ENCODE peak calls at places on chromosomes 2 and 18, in nine cellular contexts. J, H, G, L, I, S, B, P and C are unnamed samples.

GRCh38 chr2:233389601-233390125 is 35.4 kb downstream of the DGKD start:
- DNase-seq in B (no peak), J (no peak), I (no peak), G (no peak), H (no peak), L (no peak), P (no peak), S (no peak), C (no peak)

GRCh38 chr2:200447139-200447855 is 62.6 kb downstream of the KCTD18 start:
- DNase-seq in P (no peak), B (no peak), I (peak; percentile 43), H (no peak), L (no peak), S (no peak), G (no peak), J (no peak), C (no peak)

GRCh38 chr18:60413944-60414547 is 41.5 kb upstream of the MC4R start:
- DNase-seq in L (no peak), P (no peak), B (no peak), J (no peak), S (no peak), G (no peak), H (no peak), I (peak; percentile 53), C (no peak)

GRCh38 chr2:179255129-179255528 is 9.5 kb downstream of the SESTD1 start:
- DNase-seq in B (no peak), G (no peak), P (no peak), I (no peak), H (no peak), L (no peak), S (no peak), J (no peak), C (no peak)

GRCh38 chr2:24399434-24400206 is 39.3 kb upstream of the ITSN2 start:
- DNase-seq in P (no peak), H (no peak), S (no peak), B (no peak), L (no peak), J (no peak), I (no peak), G (no peak), C (no peak)

GRCh38 chr2:207176245-207176644 is 10.5 kb upstream of the KLF7 start:
- DNase-seq in B (no peak), L (no peak), J (no peak), G (no peak), S (no peak), H (no peak), P (no peak), I (no peak), C (no peak)

GRCh38 chr18:62437520-62438329 is 85.1 kb upstream of the ZCCHC2 start:
- DNase-seq in J (no peak), S (no peak), I (no peak), L (no peak), H (no peak), G (no peak), B (no peak), P (no peak), C (no peak)

GRCh38 chr2:234914371-234915154 is 37.3 kb upstream of the SH3BP4 start:
- DNase-seq in P (no peak), J (no peak), H (no peak), B (no peak), I (no peak), L (no peak), S (no peak), G (no peak), C (no peak)

GRCh38 chr18:24322594-24323136 is 75.0 kb downstream of the OSBPL1A start:
- DNase-seq in J (no peak), L (no peak), I (peak; percentile 7), S (peak; percentile 41), H (no peak), P (no peak), G (no peak), B (no peak), C (no peak)

GRCh38 chr2:36818542-36818941 is 122.0 kb downstream of the VIT start:
- DNase-seq in L (no peak), S (no peak), H (no peak), I (no peak), G (no peak), P (no peak), B (no peak), J (no peak), C (no peak)

GRCh38 chr18:50836521-50836957 is 16.7 kb upstream of the MRO start:
- DNase-seq in I (peak; percentile 85), S (no peak), P (no peak), B (no peak), H (no peak), L (no peak), G (no peak), J (no peak), C (peak; percentile 86)

GRCh38 chr2:158192515-158193234 is 91.0 kb downstream of the UPP2 start:
- DNase-seq in P (no peak), H (no peak), L (no peak), G (no peak), S (no peak), I (no peak), B (no peak), J (no peak), C (no peak)

GRCh38 chr2:121944072-121944829 is 188.8 kb downstream of the TSN start:
- DNase-seq in J (peak; percentile 63), P (no peak), B (no peak), S (peak; percentile 93), I (peak; percentile 85), G (no peak), H (no peak), L (no peak), C (no peak)

GRCh38 chr2:219514196-219514761 is at the start of gene ASIC4:
- DNase-seq in G (no peak), P (peak; percentile 77), S (no peak), I (no peak), J (no peak), H (no peak), L (no peak), B (no peak), C (no peak)

GRCh38 chr2:179129574-179130238 is 79.8 kb upstream of the CCDC141 start:
- DNase-seq in P (no peak), S (no peak), J (no peak), B (no peak), I (peak; percentile 56), L (no peak), G (no peak), H (no peak), C (no peak)

GRCh38 chr2:233453916-233454315 is 99.6 kb downstream of the DGKD start:
- DNase-seq in B (no peak), S (no peak), J (no peak), G (no peak), P (no peak), H (no peak), L (peak; percentile 32), I (no peak), C (no peak)

GRCh38 chr18:54769526-54770464 is 58.5 kb upstream of the RAB27B start:
- DNase-seq in J (no peak), S (no peak), P (no peak), I (peak; percentile 59), G (no peak), H (no peak), L (no peak), B (no peak), C (no peak)

GRCh38 chr2:62266433-62267038 is 70.6 kb downstream of the B3GNT2 start:
- DNase-seq in B (no peak), J (no peak), I (peak; percentile 36), G (no peak), S (peak; percentile 49), H (no peak), P (no peak), L (no peak), C (peak; percentile 32)

GRCh38 chr2:201774546-201774945 is 6.2 kb downstream of the ALS2 start:
- DNase-seq in J (no peak), L (no peak), P (no peak), I (peak; percentile 70), G (no peak), H (no peak), S (no peak), B (no peak), C (no peak)

GRCh38 chr2:164538250-164538866 is 82.9 kb downstream of the GRB14 start:
- DNase-seq in I (peak; percentile 73), P (no peak), J (no peak), S (no peak), L (no peak), H (peak; percentile 5), B (no peak), G (no peak), C (peak; percentile 38)

GRCh38 chr2:109473006-109473380 is 140.8 kb downstream of the SEPTIN10 start:
- DNase-seq in G (no peak), P (no peak), B (no peak), S (no peak), I (no peak), H (no peak), L (peak; percentile 60), J (no peak), C (no peak)

GRCh38 chr18:12474876-12475275 is 67.1 kb downstream of the PRELID3A start:
- DNase-seq in P (no peak), S (no peak), L (no peak), B (no peak), I (no peak), G (no peak), H (no peak), J (no peak), C (no peak)

GRCh38 chr2:152505495-152505906 is 170.5 kb downstream of the FMNL2 start:
- DNase-seq in L (peak; percentile 78), G (no peak), S (no peak), I (no peak), P (peak; percentile 29), B (no peak), H (no peak), J (peak; percentile 76), C (peak; percentile 70)

GRCh38 chr2:62845256-62845655 is 139.7 kb downstream of the EHBP1 start:
- DNase-seq in B (no peak), G (no peak), J (no peak), P (no peak), S (no peak), H (no peak), I (no peak), L (no peak), C (no peak)

GRCh38 chr2:101580528-101580927 is 105.6 kb upstream of the RFX8 start:
- DNase-seq in P (no peak), L (no peak), H (no peak), J (no peak), S (no peak), B (no peak), G (no peak), I (no peak), C (no peak)

GRCh38 chr18:75455249-75456183 is 28.0 kb upstream of the SMIM21 start:
- DNase-seq in H (no peak), L (no peak), J (no peak), G (no peak), B (no peak), S (no peak), I (no peak), P (no peak), C (no peak)

GRCh38 chr2:205563646-205564045 is 118.7 kb upstream of the NRP2 start:
- DNase-seq in G (no peak), B (no peak), P (peak; percentile 30), J (no peak), L (no peak), S (no peak), H (peak; percentile 0), I (peak; percentile 41), C (no peak)

GRCh38 chr2:3759331-3759730 is 56.0 kb downstream of the DCDC2C start:
- DNase-seq in I (peak; percentile 7), L (no peak), P (no peak), H (no peak), G (no peak), S (peak; percentile 10), J (no peak), B (no peak), C (no peak)

GRCh38 chr18:48441405-48441881 is 32.3 kb upstream of the ZBTB7C start:
- DNase-seq in B (no peak), S (no peak), G (no peak), L (peak; percentile 91), J (peak; percentile 71), I (no peak), H (no peak), P (no peak), C (no peak)

GRCh38 chr18:38033282-38033681 is 467.7 kb upstream of the CELF4 start:
- DNase-seq in P (no peak), L (no peak), B (no peak), I (no peak), S (no peak), G (no peak), H (no peak), J (no peak), C (peak; percentile 31)

GRCh38 chr2:72133721-72134407 is 13.8 kb downstream of the CYP26B1 start:
- DNase-seq in P (no peak), I (no peak), B (no peak), L (peak; percentile 48), G (no peak), S (no peak), J (no peak), H (no peak), C (no peak)